ENCODE peak calls at places on chromosomes 7 and 10, in nine cellular contexts. One of them, this sample, is unnamed.
A peak's percentile ranks its signal among the peaks of the same experiment; 100 is the strongest.

GRCh38 chr7:38257350-38257677 is 16.1 kb downstream of the TARP start:
- DNase-seq in NB4: no peak
- DNase-seq in GM23338: no peak
- DNase-seq in Caco-2: no peak
- DNase-seq in tibial artery: no peak
- DNase-seq in cardiac fibroblast: no peak
- DNase-seq in transverse colon: no peak
- DNase-seq in PC-9: no peak
- DNase-seq in Peyer's patch: no peak
- DNase-seq in this sample: no peak

GRCh38 chr7:73512018-73512780 is 9.9 kb downstream of the BAZ1B start:
- DNase-seq in GM23338: no peak
- DNase-seq in transverse colon: no peak
- DNase-seq in tibial artery: no peak
- DNase-seq in PC-9: no peak
- DNase-seq in Caco-2: no peak
- DNase-seq in cardiac fibroblast: no peak
- DNase-seq in Peyer's patch: no peak
- DNase-seq in NB4: no peak
- DNase-seq in this sample: no peak

GRCh38 chr10:103120977-103121735 is 71.9 kb downstream of the NT5C2 start:
- DNase-seq in cardiac fibroblast: peak; percentile 54
- DNase-seq in transverse colon: no peak
- DNase-seq in NB4: no peak
- DNase-seq in tibial artery: no peak
- DNase-seq in GM23338: no peak
- DNase-seq in PC-9: no peak
- DNase-seq in Peyer's patch: no peak
- DNase-seq in Caco-2: no peak
- DNase-seq in this sample: peak; percentile 61

GRCh38 chr10:120477723-120478270 is 20.8 kb downstream of the PLPP4 start:
- DNase-seq in Caco-2: no peak
- DNase-seq in GM23338: no peak
- DNase-seq in NB4: no peak
- DNase-seq in transverse colon: no peak
- DNase-seq in Peyer's patch: no peak
- DNase-seq in cardiac fibroblast: peak; percentile 10
- DNase-seq in tibial artery: no peak
- DNase-seq in PC-9: no peak
- DNase-seq in this sample: peak; percentile 12

GRCh38 chr7:47581442-47581820 is 480 bp downstream of the TNS3 start:
- DNase-seq in NB4: no peak
- DNase-seq in PC-9: no peak
- DNase-seq in cardiac fibroblast: no peak
- DNase-seq in Caco-2: peak; percentile 60
- DNase-seq in Peyer's patch: no peak
- DNase-seq in tibial artery: no peak
- DNase-seq in GM23338: peak; percentile 64
- DNase-seq in transverse colon: peak; percentile 63
- DNase-seq in this sample: no peak

GRCh38 chr7:32660936-32661335 is 165.6 kb downstream of the AVL9 start:
- DNase-seq in Peyer's patch: no peak
- DNase-seq in tibial artery: no peak
- DNase-seq in Caco-2: no peak
- DNase-seq in PC-9: no peak
- DNase-seq in NB4: peak; percentile 39
- DNase-seq in transverse colon: no peak
- DNase-seq in cardiac fibroblast: no peak
- DNase-seq in GM23338: no peak
- DNase-seq in this sample: no peak

GRCh38 chr10:43871545-43871944 is 222.9 kb upstream of the ZNF32 start:
- DNase-seq in NB4: no peak
- DNase-seq in Caco-2: no peak
- DNase-seq in cardiac fibroblast: no peak
- DNase-seq in PC-9: no peak
- DNase-seq in transverse colon: no peak
- DNase-seq in Peyer's patch: no peak
- DNase-seq in GM23338: no peak
- DNase-seq in tibial artery: no peak
- DNase-seq in this sample: no peak

GRCh38 chr7:105137898-105138297 is 123.9 kb downstream of the KMT2E start:
- DNase-seq in PC-9: no peak
- DNase-seq in cardiac fibroblast: no peak
- DNase-seq in Caco-2: no peak
- DNase-seq in tibial artery: no peak
- DNase-seq in GM23338: no peak
- DNase-seq in Peyer's patch: no peak
- DNase-seq in NB4: no peak
- DNase-seq in transverse colon: no peak
- DNase-seq in this sample: no peak

GRCh38 chr7:137953043-137953691 is 48.7 kb downstream of the CREB3L2 start:
- DNase-seq in PC-9: no peak
- DNase-seq in NB4: no peak
- DNase-seq in tibial artery: no peak
- DNase-seq in GM23338: peak; percentile 45
- DNase-seq in transverse colon: no peak
- DNase-seq in cardiac fibroblast: peak; percentile 57
- DNase-seq in Caco-2: no peak
- DNase-seq in Peyer's patch: no peak
- DNase-seq in this sample: no peak

GRCh38 chr10:76172020-76172419 is 740.6 kb downstream of the LRMDA start:
- DNase-seq in GM23338: no peak
- DNase-seq in Caco-2: no peak
- DNase-seq in NB4: no peak
- DNase-seq in PC-9: no peak
- DNase-seq in transverse colon: no peak
- DNase-seq in cardiac fibroblast: no peak
- DNase-seq in tibial artery: no peak
- DNase-seq in Peyer's patch: no peak
- DNase-seq in this sample: no peak

GRCh38 chr7:3753868-3754267 is 452.8 kb downstream of the SDK1 start:
- DNase-seq in Peyer's patch: no peak
- DNase-seq in transverse colon: no peak
- DNase-seq in NB4: no peak
- DNase-seq in cardiac fibroblast: no peak
- DNase-seq in GM23338: no peak
- DNase-seq in tibial artery: no peak
- DNase-seq in Caco-2: no peak
- DNase-seq in PC-9: no peak
- DNase-seq in this sample: no peak

GRCh38 chr7:65269150-65269856 is 104.4 kb upstream of the ZNF92 start:
- DNase-seq in PC-9: no peak
- DNase-seq in NB4: peak; percentile 93
- DNase-seq in tibial artery: no peak
- DNase-seq in transverse colon: no peak
- DNase-seq in Peyer's patch: peak; percentile 35
- DNase-seq in Caco-2: no peak
- DNase-seq in cardiac fibroblast: peak; percentile 16
- DNase-seq in GM23338: peak; percentile 99
- DNase-seq in this sample: peak; percentile 22

GRCh38 chr10:47438857-47439474 is 44.9 kb downstream of the ANXA8 start:
- DNase-seq in Caco-2: peak; percentile 85
- DNase-seq in NB4: peak; percentile 62
- DNase-seq in cardiac fibroblast: peak; percentile 84
- DNase-seq in PC-9: peak; percentile 79
- DNase-seq in GM23338: peak; percentile 80
- DNase-seq in tibial artery: no peak
- DNase-seq in Peyer's patch: no peak
- DNase-seq in transverse colon: peak; percentile 55
- DNase-seq in this sample: peak; percentile 82

GRCh38 chr10:99328579-99329237 is 448 bp upstream of the CNNM1 start:
- DNase-seq in tibial artery: no peak
- DNase-seq in PC-9: no peak
- DNase-seq in transverse colon: no peak
- DNase-seq in Caco-2: no peak
- DNase-seq in NB4: no peak
- DNase-seq in Peyer's patch: no peak
- DNase-seq in cardiac fibroblast: no peak
- DNase-seq in GM23338: peak; percentile 40
- DNase-seq in this sample: no peak

GRCh38 chr7:19982841-19983835 is 209.7 kb upstream of the TMEM196 start:
- DNase-seq in NB4: peak; percentile 69
- DNase-seq in transverse colon: peak; percentile 46
- DNase-seq in tibial artery: peak; percentile 57
- DNase-seq in PC-9: no peak
- DNase-seq in GM23338: peak; percentile 87
- DNase-seq in cardiac fibroblast: peak; percentile 81
- DNase-seq in Caco-2: peak; percentile 81
- DNase-seq in Peyer's patch: peak; percentile 20
- DNase-seq in this sample: peak; percentile 77

DNA sequence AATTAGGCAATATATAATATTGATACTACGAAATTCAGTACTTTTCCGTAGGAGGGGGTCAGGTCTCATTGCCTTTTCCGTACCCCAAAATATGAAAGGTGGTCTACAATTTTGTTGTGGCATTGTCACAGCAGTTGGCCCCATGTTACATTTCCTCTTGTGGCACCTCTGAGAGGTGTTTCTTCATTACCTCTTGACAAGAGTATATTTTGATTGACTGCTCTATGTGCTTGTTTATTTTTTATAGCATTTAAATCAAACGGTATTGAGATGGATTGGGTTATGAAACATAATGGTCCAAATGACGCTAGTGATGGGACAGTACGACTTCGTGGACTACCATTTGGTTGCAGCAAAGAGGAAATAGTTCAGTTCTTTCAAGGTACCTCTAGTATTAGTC is 4.2 kb upstream of the PBLD start:
- DNase-seq in Peyer's patch: no peak
- DNase-seq in transverse colon: no peak
- DNase-seq in cardiac fibroblast: no peak
- DNase-seq in GM23338: no peak
- DNase-seq in Caco-2: no peak
- DNase-seq in NB4: no peak
- DNase-seq in tibial artery: no peak
- DNase-seq in PC-9: no peak
- DNase-seq in this sample: no peak
- H3K4me3 ChIP-seq in Peyer's patch: no peak overlapping the region
- H3K4me3 ChIP-seq in transverse colon: no peak overlapping the region
- H3K4me3 ChIP-seq in cardiac fibroblast: no peak overlapping the region
- H3K4me3 ChIP-seq in GM23338: peak overlapping the region; percentile 73
- H3K4me3 ChIP-seq in Caco-2: no peak overlapping the region
- H3K4me3 ChIP-seq in NB4: peak overlapping the region; percentile 89
- H3K4me3 ChIP-seq in tibial artery: peak overlapping the region; percentile 11
- H3K4me3 ChIP-seq in PC-9: peak overlapping the region; percentile 78
- H3K4me3 ChIP-seq in this sample: peak overlapping the region; percentile 10

DNA sequence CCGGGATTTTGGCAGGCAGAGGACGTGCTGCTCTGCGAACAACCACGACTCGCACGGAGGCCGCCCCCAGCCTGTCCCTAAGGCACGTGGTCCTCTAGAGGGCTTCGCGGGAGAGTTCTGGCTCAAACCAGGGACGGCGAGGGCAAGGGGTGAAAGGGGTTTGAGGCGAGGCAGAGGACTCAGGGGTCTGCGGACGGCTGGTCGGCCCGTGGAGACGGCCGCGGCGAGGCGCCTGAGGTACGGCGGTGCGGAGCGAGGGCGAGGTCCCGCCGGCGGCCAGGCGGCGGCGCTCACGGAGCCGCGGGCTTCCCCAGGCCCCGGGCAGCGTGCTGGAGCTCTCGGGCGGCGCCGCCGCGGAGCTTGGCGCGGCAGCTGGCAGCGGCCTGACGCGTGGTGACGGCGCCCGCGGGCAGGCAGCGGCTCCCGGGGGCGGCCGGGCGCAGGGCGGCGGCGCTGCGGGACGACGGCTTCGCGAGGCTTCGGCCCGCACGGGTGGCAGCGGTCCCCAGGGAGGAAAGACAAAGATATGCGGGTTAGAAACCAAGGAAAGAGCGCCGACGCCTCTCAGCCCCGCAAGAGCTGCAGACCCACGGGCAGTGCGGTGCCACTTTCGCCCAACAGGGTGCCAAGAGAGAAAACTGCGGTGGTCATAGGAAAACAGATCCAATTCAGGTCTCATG is 44.8 kb downstream of the ZNF800 start:
- DNase-seq in GM23338: peak; percentile 85
- DNase-seq in NB4: peak; percentile 81
- DNase-seq in transverse colon: peak; percentile 79
- DNase-seq in cardiac fibroblast: peak; percentile 75
- DNase-seq in tibial artery: peak; percentile 22
- DNase-seq in Peyer's patch: peak; percentile 46
- DNase-seq in PC-9: peak; percentile 55
- DNase-seq in Caco-2: peak; percentile 54
- DNase-seq in this sample: peak; percentile 71
- TF ChIP-seq CTCF in GM23338: no peak
- TF ChIP-seq CTCF in NB4: peak; percentile 17
- TF ChIP-seq CTCF in transverse colon: peak; percentile 35
- TF ChIP-seq CTCF in cardiac fibroblast: no peak
- TF ChIP-seq CTCF in tibial artery: peak; percentile 51
- TF ChIP-seq CTCF in Peyer's patch: peak; percentile 50
- TF ChIP-seq CTCF in PC-9: no peak
- TF ChIP-seq CTCF in Caco-2: peak; percentile 6
- TF ChIP-seq CTCF in this sample: peak; percentile 19

GRCh38 chr7:462173-463103 is 57.2 kb downstream of the PDGFA start:
- DNase-seq in transverse colon: no peak
- DNase-seq in cardiac fibroblast: no peak
- DNase-seq in GM23338: no peak
- DNase-seq in PC-9: no peak
- DNase-seq in tibial artery: peak; percentile 10
- DNase-seq in Peyer's patch: no peak
- DNase-seq in NB4: no peak
- DNase-seq in Caco-2: no peak
- DNase-seq in this sample: no peak

GRCh38 chr7:459584-460373 is 59.9 kb downstream of the PDGFA start:
- DNase-seq in transverse colon: no peak
- DNase-seq in Peyer's patch: no peak
- DNase-seq in cardiac fibroblast: no peak
- DNase-seq in tibial artery: no peak
- DNase-seq in PC-9: no peak
- DNase-seq in GM23338: no peak
- DNase-seq in Caco-2: no peak
- DNase-seq in NB4: no peak
- DNase-seq in this sample: no peak

GRCh38 chr7:460374-461117 is 59.1 kb downstream of the PDGFA start:
- DNase-seq in cardiac fibroblast: peak; percentile 71
- DNase-seq in transverse colon: no peak
- DNase-seq in Peyer's patch: no peak
- DNase-seq in PC-9: no peak
- DNase-seq in Caco-2: peak; percentile 62
- DNase-seq in GM23338: no peak
- DNase-seq in tibial artery: no peak
- DNase-seq in NB4: no peak
- DNase-seq in this sample: peak; percentile 58

GRCh38 chr7:461453-462172 is 58.0 kb downstream of the PDGFA start:
- DNase-seq in Caco-2: no peak
- DNase-seq in PC-9: no peak
- DNase-seq in GM23338: no peak
- DNase-seq in transverse colon: no peak
- DNase-seq in cardiac fibroblast: peak; percentile 75
- DNase-seq in NB4: no peak
- DNase-seq in Peyer's patch: no peak
- DNase-seq in tibial artery: no peak
- DNase-seq in this sample: peak; percentile 64

GRCh38 chr7:461118-461452 is 58.6 kb downstream of the PDGFA start:
- DNase-seq in transverse colon: no peak
- DNase-seq in NB4: no peak
- DNase-seq in tibial artery: no peak
- DNase-seq in Peyer's patch: no peak
- DNase-seq in GM23338: no peak
- DNase-seq in PC-9: no peak
- DNase-seq in Caco-2: no peak
- DNase-seq in cardiac fibroblast: no peak
- DNase-seq in this sample: no peak
- H3K4me3 ChIP-seq in transverse colon: no peak overlapping the region
- H3K4me3 ChIP-seq in NB4: no peak overlapping the region
- H3K4me3 ChIP-seq in tibial artery: no peak overlapping the region
- H3K4me3 ChIP-seq in Peyer's patch: no peak overlapping the region
- H3K4me3 ChIP-seq in GM23338: no peak overlapping the region
- H3K4me3 ChIP-seq in PC-9: no peak overlapping the region
- H3K4me3 ChIP-seq in Caco-2: no peak overlapping the region
- H3K4me3 ChIP-seq in cardiac fibroblast: no peak overlapping the region
- H3K4me3 ChIP-seq in this sample: no peak overlapping the region

GRCh38 chr7:13989138-13989943 is at the start of gene ETV1:
- DNase-seq in Peyer's patch: no peak
- DNase-seq in transverse colon: peak; percentile 35
- DNase-seq in PC-9: peak; percentile 47
- DNase-seq in NB4: no peak
- DNase-seq in GM23338: peak; percentile 98
- DNase-seq in Caco-2: peak; percentile 48
- DNase-seq in cardiac fibroblast: peak; percentile 77
- DNase-seq in tibial artery: peak; percentile 70
- DNase-seq in this sample: peak; percentile 75
- TF ChIP-seq CTCF in Peyer's patch: no peak
- TF ChIP-seq CTCF in transverse colon: peak; percentile 20
- TF ChIP-seq CTCF in PC-9: no peak
- TF ChIP-seq CTCF in NB4: no peak
- TF ChIP-seq CTCF in GM23338: peak; percentile 41
- TF ChIP-seq CTCF in Caco-2: no peak
- TF ChIP-seq CTCF in cardiac fibroblast: peak; percentile 42
- TF ChIP-seq CTCF in tibial artery: no peak
- TF ChIP-seq CTCF in this sample: peak; percentile 49

This sample was measured in fibroblast of pulmonary artery.